ENCODE peak calls at places on chromosomes 1 and 21, in four cellular contexts. H, W, D and P are unnamed samples.
A peak's percentile ranks its signal among the peaks of the same experiment; 100 is the strongest.

GRCh38 chr1:185158806-185159205 is 1.8 kb downstream of the SWT1 start:
- DNase-seq in H (no peak), W (no peak), D (peak; percentile 3), P (no peak)

GRCh38 chr1:18012686-18013085 is 94.9 kb upstream of the IGSF21 start:
- DNase-seq in H (no peak), W (no peak), D (no peak), P (no peak)

GRCh38 chr1:44637590-44638411 is 36.5 kb downstream of the TMEM53 start:
- DNase-seq in H (no peak), W (no peak), D (no peak), P (no peak)

GRCh38 chr1:175555266-175555665 is 188.1 kb downstream of the TNR start:
- DNase-seq in H (no peak), W (no peak), D (no peak), P (no peak)

GRCh38 chr1:178241837-178242236 is 147.9 kb downstream of the RASAL2 start:
- DNase-seq in H (no peak), W (no peak), D (no peak), P (no peak)

GRCh38 chr1:87202922-87203655 is 125.6 kb upstream of the LMO4 start:
- DNase-seq in H (no peak), W (no peak), D (no peak), P (no peak)

GRCh38 chr1:33429846-33430750 is 797 bp downstream of the PHC2 start:
- DNase-seq in H (peak; percentile 57), W (no peak), D (peak; percentile 56), P (peak; percentile 31)

GRCh38 chr1:64013395-64013794 is 190.0 kb upstream of the UBE2U start:
- DNase-seq in H (no peak), W (no peak), D (no peak), P (no peak)

GRCh38 chr1:204147392-204148097 is 4.3 kb downstream of the ETNK2 start:
- DNase-seq in H (no peak), W (no peak), D (no peak), P (no peak)

GRCh38 chr21:15993951-15994350 is 264.2 kb downstream of the USP25 start:
- DNase-seq in H (no peak), W (no peak), D (no peak), P (no peak)

GRCh38 chr1:219264557-219264956 is 90.9 kb downstream of the LYPLAL1 start:
- DNase-seq in H (no peak), W (no peak), D (no peak), P (no peak)

GRCh38 chr1:239914827-239915231 is 176.9 kb upstream of the FMN2 start:
- DNase-seq in H (peak; percentile 98), W (no peak), D (no peak), P (peak; percentile 94)

GRCh38 chr1:182143825-182144661 is 82.5 kb upstream of the ZNF648 start:
- DNase-seq in H (peak; percentile 31), W (peak; percentile 95), D (peak; percentile 80), P (peak; percentile 91)

GRCh38 chr1:180482425-180483275 is 19.7 kb downstream of the ACBD6 start:
- DNase-seq in H (peak; percentile 59), W (no peak), D (peak; percentile 42), P (peak; percentile 59)

GRCh38 chr1:51729156-51729823 is 112.4 kb downstream of the OSBPL9 start:
- DNase-seq in H (no peak), W (peak; percentile 77), D (peak; percentile 98), P (peak; percentile 62)

GRCh38 chr1:246428542-246429308 is 78.4 kb downstream of the SMYD3 start:
- DNase-seq in H (peak; percentile 85), W (no peak), D (no peak), P (peak; percentile 97)

GRCh38 chr1:78493456-78493855 is 2.7 kb downstream of the PTGFR start:
- DNase-seq in H (no peak), W (no peak), D (no peak), P (peak; percentile 50)

GRCh38 chr1:78408192-78408591 is 82.6 kb upstream of the PTGFR start:
- DNase-seq in H (no peak), W (no peak), D (no peak), P (peak; percentile 95)

GRCh38 chr1:42533101-42533863 is 70.2 kb downstream of the CCDC30 start:
- DNase-seq in H (no peak), W (no peak), D (no peak), P (peak; percentile 8)

GRCh38 chr1:112172294-112172882 is 182.9 kb upstream of the KCND3 start:
- DNase-seq in H (peak; percentile 60), W (peak; percentile 35), D (peak; percentile 64), P (peak; percentile 37)

GRCh38 chr1:16236091-16236494 is 890 bp downstream of the CPLANE2 start:
- DNase-seq in H (peak; percentile 73), W (no peak), D (peak; percentile 60), P (peak; percentile 23)

GRCh38 chr1:246582301-246583055 is 16.2 kb downstream of the CNST start:
- DNase-seq in H (no peak), W (no peak), D (peak; percentile 35), P (no peak)

GRCh38 chr1:74673351-74674111 is at the start of gene ERICH3:
- DNase-seq in H (no peak), W (no peak), D (no peak), P (no peak)

GRCh38 chr1:228061411-228062084 is 21.0 kb upstream of the ARF1 start:
- DNase-seq in H (no peak), W (no peak), D (no peak), P (no peak)

GRCh38 chr1:228060458-228061190 is 21.9 kb upstream of the ARF1 start:
- DNase-seq in H (no peak), W (no peak), D (no peak), P (no peak)

GRCh38 chr1:228058981-228059535 is 23.4 kb upstream of the ARF1 start:
- DNase-seq in H (no peak), W (no peak), D (no peak), P (no peak)

GRCh38 chr1:228059536-228060457 is 22.7 kb upstream of the ARF1 start:
- DNase-seq in H (peak; percentile 94), W (no peak), D (peak; percentile 99), P (no peak)

DNA sequence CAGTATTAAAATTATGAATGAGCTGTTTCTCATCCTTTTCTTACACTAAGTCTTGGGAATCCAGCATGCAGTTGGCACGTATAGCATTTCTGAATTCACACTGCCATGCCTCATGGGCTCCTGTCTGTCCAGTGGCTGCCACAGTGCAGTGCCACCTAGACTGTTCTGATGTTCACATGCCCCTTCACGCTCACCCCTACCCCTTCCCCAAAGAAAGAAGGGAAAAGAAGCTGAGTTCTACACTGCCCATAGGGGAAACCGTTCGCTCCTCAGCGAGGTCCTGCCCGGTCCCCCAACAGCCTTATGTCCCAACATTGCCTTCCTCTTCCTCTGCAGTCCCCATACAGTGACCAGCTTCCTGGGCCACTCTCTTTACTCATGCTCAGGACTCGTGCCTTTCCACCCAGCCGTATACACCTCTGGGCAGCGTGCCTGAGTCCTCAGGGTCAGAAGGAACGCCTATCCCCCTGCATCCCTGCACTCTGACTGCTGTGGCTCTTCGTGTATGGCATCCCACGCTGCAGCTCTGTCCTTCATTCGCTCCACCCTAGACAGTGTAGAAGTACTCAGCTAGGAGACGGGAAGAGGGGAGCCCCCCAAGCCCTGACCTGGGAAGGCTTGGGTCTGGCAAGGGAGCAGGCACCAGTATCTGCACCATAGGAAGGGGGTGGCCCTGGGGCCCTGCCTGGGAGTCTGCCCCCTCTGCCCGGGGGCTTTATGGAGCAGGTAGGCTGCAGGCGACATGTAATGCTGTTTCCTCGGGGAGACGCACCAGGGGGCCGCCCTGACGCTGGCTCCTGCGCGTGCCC is 24.1 kb upstream of the ARF1 start:
- DNase-seq in H (no peak), W (no peak), D (no peak), P (no peak)
- H3K4me3 ChIP-seq in H (no peak overlapping the region), W (no peak overlapping the region), D (no peak overlapping the region), P (no peak overlapping the region)

GRCh38 chr1:167191958-167192357 is 28.7 kb upstream of the POU2F1 start:
- DNase-seq in H (no peak), W (no peak), D (no peak), P (no peak)
- H3K4me3 ChIP-seq in H (no peak overlapping the region), W (no peak overlapping the region), D (no peak overlapping the region), P (no peak overlapping the region)

DNA sequence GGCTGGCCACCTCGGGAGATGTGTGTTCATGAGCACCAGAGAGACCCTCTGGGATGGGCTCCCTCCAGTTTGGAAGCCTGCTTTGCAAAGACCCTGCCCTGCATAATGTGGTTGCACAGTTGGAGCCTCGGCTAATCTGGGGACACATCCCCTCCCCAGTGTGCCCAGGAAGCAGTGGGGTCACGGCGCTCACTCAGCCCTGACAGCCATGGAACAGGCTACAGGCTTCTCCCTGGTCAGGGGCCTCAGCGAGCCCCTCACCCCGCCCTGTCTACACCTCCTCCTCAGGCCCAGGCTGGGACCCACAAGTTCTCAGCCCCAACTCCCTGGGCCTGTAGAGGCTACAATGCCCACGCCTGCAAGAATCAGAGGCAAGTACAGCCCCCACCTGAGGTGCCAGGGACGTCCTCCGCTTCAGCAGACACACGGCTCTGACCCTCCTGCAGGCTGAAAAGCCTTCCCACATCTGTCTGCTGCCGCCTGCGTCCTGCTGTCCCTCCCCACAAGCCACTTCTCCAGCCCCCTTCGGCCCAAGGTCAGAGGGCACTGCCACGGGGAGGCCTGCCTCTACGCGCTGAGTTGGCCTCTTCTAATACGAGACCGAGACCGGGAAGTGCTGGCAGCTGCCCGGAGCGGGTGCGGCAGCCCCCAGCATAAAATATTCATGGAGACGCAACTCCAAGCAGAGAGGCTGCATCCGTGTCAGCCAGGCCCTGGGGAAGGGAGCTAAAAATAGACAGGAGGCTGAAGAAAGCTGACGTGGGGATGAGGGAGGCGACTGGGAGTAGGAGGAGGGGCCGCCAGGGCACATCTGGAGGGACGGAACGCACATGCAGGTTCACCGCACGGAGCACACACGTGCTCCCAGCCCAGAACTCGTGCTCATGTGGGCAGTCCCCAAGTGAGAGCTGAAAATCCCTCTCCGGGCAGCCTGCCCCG is 15.2 kb upstream of the GPR153 start:
- DNase-seq in H (no peak), W (peak; percentile 47), D (peak; percentile 30), P (peak; percentile 84)
- H3K4me3 ChIP-seq in H (no peak overlapping the region), W (peak overlapping the region; percentile 4), D (no peak overlapping the region), P (peak overlapping the region; percentile 13)

DNA sequence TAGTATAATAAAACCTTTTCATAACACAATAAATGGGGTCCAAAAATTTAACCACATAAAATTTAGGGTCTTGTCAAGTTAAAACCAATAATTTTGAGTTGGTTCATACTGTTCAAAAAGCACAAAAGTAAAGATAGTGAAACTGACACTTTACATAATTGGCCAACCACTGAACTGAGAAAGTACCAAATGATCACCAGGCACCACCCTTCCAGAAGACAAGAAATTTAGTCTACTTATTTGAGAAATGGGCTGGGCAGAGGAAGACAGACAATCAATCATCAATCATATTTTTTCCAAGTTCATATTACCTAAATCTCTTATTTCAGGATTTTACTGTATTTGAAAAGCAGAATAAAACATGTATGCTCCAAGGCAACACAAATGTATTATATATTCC is 6.5 kb upstream of the GOLPH3L start:
- DNase-seq in H (no peak), W (no peak), D (no peak), P (no peak)
- H3K4me3 ChIP-seq in H (no peak overlapping the region), W (no peak overlapping the region), D (no peak overlapping the region), P (no peak overlapping the region)